ENCODE peak calls at places on chromosomes 16 and 17, in five cellular contexts. T is prostate gland, K is heart left ventricle, P is H1, Z is neural progenitor cell. X is an unnamed sample.

GRCh38 chr17:44111777-44112176 is 11.7 kb downstream of the HDAC5 start:
- DNase-seq in T (no peak), K (no peak), P (no peak), Z (no peak), X (no peak)

GRCh38 chr17:57424273-57424672 is 167.9 kb downstream of the MSI2 start:
- DNase-seq in T (no peak), K (no peak), P (no peak), Z (no peak), X (no peak)

GRCh38 chr17:78919816-78920516 is 5.2 kb downstream of the TIMP2 start:
- DNase-seq in T (no peak), K (no peak), P (no peak), Z (no peak), X (no peak)

GRCh38 chr17:50834126-50834785 is 1.1 kb upstream of the WFIKKN2 start:
- DNase-seq in T (no peak), K (no peak), P (no peak), Z (no peak), X (no peak)

GRCh38 chr16:21088143-21088542 is 62.5 kb downstream of the DNAH3 start:
- DNase-seq in T (no peak), K (no peak), P (no peak), Z (no peak), X (no peak)

GRCh38 chr16:51393381-51394005 is 242.4 kb upstream of the SALL1 start:
- DNase-seq in T (no peak), K (no peak), P (no peak), Z (no peak), X (no peak)

GRCh38 chr16:84532299-84532724 is 27.9 kb upstream of the MEAK7 start:
- DNase-seq in T (peak; percentile 35), K (peak; percentile 71), P (no peak), Z (peak; percentile 90), X (peak; percentile 95)

GRCh38 chr16:68718596-68718995 is 18.5 kb upstream of the CDH1 start:
- DNase-seq in T (no peak), K (no peak), P (no peak), Z (no peak), X (no peak)

GRCh38 chr17:48314716-48315115 is 115.3 kb downstream of the SKAP1 start:
- DNase-seq in T (no peak), K (no peak), P (no peak), Z (no peak), X (no peak)

GRCh38 chr16:65120811-65121721 is 797 bp downstream of the CDH11 start:
- DNase-seq in T (no peak), K (peak; percentile 37), P (peak; percentile 69), Z (peak; percentile 59), X (no peak)

DNA sequence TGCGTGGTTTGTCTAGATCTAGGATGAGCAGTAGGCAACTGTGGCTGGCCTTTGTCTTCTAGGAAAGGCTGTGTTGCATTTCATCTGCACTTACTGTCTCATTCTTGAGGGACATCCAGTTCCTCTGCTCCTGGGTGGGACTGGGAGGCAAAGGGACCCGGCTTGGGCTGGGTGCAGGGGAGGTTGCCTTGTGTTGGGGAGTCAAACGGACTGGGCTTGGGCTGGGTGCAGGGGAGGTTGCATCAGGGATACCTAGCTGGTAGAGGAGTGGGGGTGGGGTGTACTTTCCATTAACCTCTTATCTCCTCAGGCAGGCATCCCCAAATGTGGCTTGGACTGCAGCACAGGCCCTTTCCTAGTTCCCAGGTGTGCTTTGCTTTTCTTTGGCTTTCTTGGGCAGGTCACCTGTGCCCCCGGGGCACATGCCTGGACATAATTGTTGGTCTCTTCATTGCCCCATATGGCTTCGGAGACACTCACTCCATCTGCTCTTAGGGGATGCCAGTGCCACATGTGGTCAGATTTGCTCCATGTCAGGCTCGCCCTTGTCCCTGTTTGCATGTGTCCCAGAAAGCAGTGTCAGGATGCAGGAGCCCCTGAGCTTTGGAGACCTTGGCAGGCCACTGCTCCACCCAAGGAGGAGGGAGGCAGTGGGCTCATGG is 1682.9 kb downstream of the TP53TG3F start:
- DNase-seq in T (no peak), K (no peak), P (no peak), Z (no peak), X (no peak)
- H3K9me3 ChIP-seq in T (no peaks in the 10 kb centered on the region), K (no peaks in the 10 kb centered on the region), P (peaks cover 58% of the 10 kb centered on the region), Z (no peaks in the 10 kb centered on the region), X (no peaks in the 10 kb centered on the region)

DNA sequence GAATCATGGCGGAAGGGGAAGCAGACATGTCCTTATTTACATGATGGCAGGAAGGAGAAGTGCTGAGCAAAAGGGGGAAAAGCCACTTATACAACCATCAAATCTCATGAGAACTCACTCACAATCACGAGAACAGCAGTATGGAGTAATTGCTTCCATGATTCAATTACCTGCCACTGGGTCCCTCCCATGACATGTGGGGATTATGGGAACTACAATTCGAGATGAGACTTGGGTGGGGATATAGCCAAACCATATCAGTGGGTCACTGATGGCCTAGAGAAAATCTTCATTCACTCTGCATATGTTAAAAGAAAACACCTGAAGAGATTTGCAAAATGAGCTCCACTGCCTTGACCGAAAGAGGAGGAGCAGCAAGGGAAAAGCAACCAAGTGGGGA is 130.3 kb upstream of the FAM20A start:
- DNase-seq in T (no peak), K (no peak), P (no peak), Z (no peak), X (no peak)
- H3K9me3 ChIP-seq in T (no peaks in the 10 kb centered on the region), K (no peaks in the 10 kb centered on the region), P (peaks cover 9% of the 10 kb centered on the region), Z (peaks cover 6% of the 10 kb centered on the region), X (no peaks in the 10 kb centered on the region)

GRCh38 chr17:26782153-26782552 is 511.8 kb upstream of the WSB1 start:
- DNase-seq in T (no peak), K (no peak), P (no peak), Z (no peak), X (no peak)
- H3K9me3 ChIP-seq in T (no peaks in the 10 kb centered on the region), K (peaks cover 24% of the 10 kb centered on the region), P (peaks cover 67% of the 10 kb centered on the region), Z (peaks cover 42% of the 10 kb centered on the region), X (peaks cover 6% of the 10 kb centered on the region)

GRCh38 chr17:75979705-75980187 is 706 bp downstream of the TEN1 start:
- DNase-seq in T (no peak), K (no peak), P (no peak), Z (no peak), X (peak; percentile 91)

GRCh38 chr17:75978938-75979704 is at the start of the genes ACOX1 and TEN1:
- DNase-seq in T (peak; percentile 97), K (peak; percentile 99), P (peak; percentile 94), Z (peak; percentile 98), X (no peak)

GRCh38 chr17:75981019-75981615 is 2.1 kb downstream of the TEN1 start:
- DNase-seq in T (no peak), K (no peak), P (no peak), Z (no peak), X (no peak)

GRCh38 chr17:75983501-75984181 is 4.6 kb downstream of the TEN1 start:
- DNase-seq in T (no peak), K (no peak), P (peak; percentile 70), Z (no peak), X (no peak)

GRCh38 chr17:75980188-75981018 is 1.4 kb downstream of the TEN1 start:
- DNase-seq in T (no peak), K (no peak), P (no peak), Z (no peak), X (no peak)
- H3K9me3 ChIP-seq in T (no peaks in the 10 kb centered on the region), K (no peaks in the 10 kb centered on the region), P (no peaks in the 10 kb centered on the region), Z (no peaks in the 10 kb centered on the region), X (no peaks in the 10 kb centered on the region)

GRCh38 chr17:5092139-5093010 is 14.1 kb downstream of the ZFP3 start:
- DNase-seq in T (no peak), K (no peak), P (no peak), Z (no peak), X (no peak)
- H3K9me3 ChIP-seq in T (no peaks in the 10 kb centered on the region), K (peaks cover 93% of the 10 kb centered on the region), P (peaks cover 54% of the 10 kb centered on the region), Z (peaks cover 17% of the 10 kb centered on the region), X (peaks cover 70% of the 10 kb centered on the region)

GRCh38 chr16:75026892-75027391 is 28.1 kb downstream of the ZNRF1 start:
- DNase-seq in T (no peak), K (no peak), P (no peak), Z (no peak), X (no peak)
- H3K9me3 ChIP-seq in T (no peaks in the 10 kb centered on the region), K (peaks cover under 1% of the 10 kb centered on the region), P (no peaks in the 10 kb centered on the region), Z (no peaks in the 10 kb centered on the region), X (no peaks in the 10 kb centered on the region)

GRCh38 chr16:35184356-35184870 is 1725.0 kb downstream of the TP53TG3F start:
- DNase-seq in T (no peak), K (no peak), P (no peak), Z (no peak), X (no peak)

GRCh38 chr16:35182943-35183550 is 1723.6 kb downstream of the TP53TG3F start:
- DNase-seq in T (no peak), K (no peak), P (no peak), Z (no peak), X (peak; percentile 90)

GRCh38 chr16:35182043-35182677 is 1722.7 kb downstream of the TP53TG3F start:
- DNase-seq in T (no peak), K (no peak), P (no peak), Z (no peak), X (no peak)

GRCh38 chr16:35180970-35181369 is 1721.6 kb downstream of the TP53TG3F start:
- DNase-seq in T (no peak), K (no peak), P (no peak), Z (no peak), X (peak; percentile 84)

DNA sequence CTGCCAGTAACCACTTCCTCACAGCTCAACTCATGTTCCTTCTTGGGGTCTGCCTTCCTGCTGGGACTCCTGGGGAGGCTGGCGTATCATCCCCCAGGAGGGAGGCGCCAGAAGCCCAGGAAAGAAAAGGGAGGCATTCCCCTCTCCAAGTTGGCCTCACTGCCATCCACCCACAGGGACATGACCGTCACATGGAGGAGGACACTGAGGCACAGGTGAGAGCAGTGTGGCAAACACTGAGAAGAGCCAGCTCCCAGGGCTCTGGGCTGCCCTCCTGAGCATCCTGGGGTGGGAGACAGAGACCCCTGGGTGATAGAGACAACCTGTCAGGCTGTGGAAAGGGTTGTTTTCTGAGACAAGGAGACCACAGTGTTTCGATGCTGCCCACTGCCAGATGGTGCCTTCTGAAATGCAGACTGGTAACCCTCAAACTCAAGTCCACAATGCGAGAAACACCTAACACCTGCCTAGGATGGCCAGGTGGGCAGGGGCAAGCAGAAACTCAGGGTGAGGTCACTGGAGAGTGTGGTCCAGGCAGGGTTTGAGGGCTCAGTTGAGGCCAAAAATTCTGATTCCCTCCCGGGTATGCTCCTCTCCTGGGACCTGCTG is 1722.1 kb downstream of the TP53TG3F start:
- DNase-seq in T (no peak), K (no peak), P (no peak), Z (no peak), X (no peak)
- H3K9me3 ChIP-seq in T (no peaks in the 10 kb centered on the region), K (no peaks in the 10 kb centered on the region), P (peaks cover 79% of the 10 kb centered on the region), Z (peaks cover 19% of the 10 kb centered on the region), X (no peaks in the 10 kb centered on the region)

X was measured in vagina.